ENCODE peak calls at places on chromosomes 3 and 15, in eight cellular contexts. I is mesendoderm, T is skeletal muscle cell, X is transverse colon, O is astrocyte of the spinal cord, J is fibroblast of the aortic adventitia, R is mesenchymal stem cell, H is WERI-Rb-1. N is an unnamed sample.

GRCh38 chr15:74451861-74452835 is 8.8 kb downstream of the UBL7 start:
- DNase-seq in I (peak; percentile 53), T (no peak), X (no peak), O (no peak), J (no peak), R (no peak), H (no peak), N (no peak)

GRCh38 chr15:84859143-84859542 is 25.3 kb upstream of the SLC28A1 start:
- DNase-seq in I (no peak), T (no peak), X (peak; percentile 31), O (no peak), J (no peak), R (no peak), H (no peak), N (no peak)

GRCh38 chr15:88792342-88793282 is 10.6 kb upstream of the ACAN start:
- DNase-seq in I (peak; percentile 54), T (no peak), X (no peak), O (no peak), J (no peak), R (no peak), H (no peak), N (no peak)

GRCh38 chr3:14412831-14413380 is 10.5 kb downstream of the SLC6A6 start:
- DNase-seq in I (peak; percentile 84), T (no peak), X (no peak), O (peak; percentile 60), J (no peak), R (peak; percentile 52), H (no peak), N (peak; percentile 35)

GRCh38 chr15:70017796-70018195 is 79.9 kb downstream of the TLE3 start:
- DNase-seq in I (no peak), T (no peak), X (no peak), O (no peak), J (no peak), R (no peak), H (no peak), N (no peak)

GRCh38 chr3:3707858-3708768 is 91.1 kb upstream of the LRRN1 start:
- DNase-seq in I (peak; percentile 94), T (no peak), X (no peak), O (no peak), J (no peak), R (no peak), H (no peak), N (no peak)

GRCh38 chr3:100641471-100642032 is 32.2 kb downstream of the ADGRG7 start:
- DNase-seq in I (no peak), T (no peak), X (no peak), O (no peak), J (no peak), R (no peak), H (no peak), N (no peak)

GRCh38 chr3:151412989-151413388 is 28.4 kb upstream of the P2RY12 start:
- DNase-seq in I (peak; percentile 53), T (no peak), X (no peak), O (no peak), J (no peak), R (no peak), H (no peak), N (no peak)

GRCh38 chr15:82140859-82141258 is 95.0 kb upstream of the MEX3B start:
- DNase-seq in I (no peak), T (no peak), X (no peak), O (no peak), J (no peak), R (no peak), H (no peak), N (no peak)

GRCh38 chr15:25784876-25785642 is 78.1 kb downstream of the ATP10A start:
- DNase-seq in I (peak; percentile 74), T (peak; percentile 66), X (no peak), O (peak; percentile 62), J (peak; percentile 70), R (peak; percentile 29), H (no peak), N (peak; percentile 33)

GRCh38 chr3:50164056-50164455 is 8.9 kb downstream of the SEMA3F start:
- DNase-seq in I (no peak), T (peak; percentile 69), X (peak; percentile 75), O (peak; percentile 91), J (peak; percentile 98), R (no peak), H (no peak), N (peak; percentile 94)

GRCh38 chr3:15221574-15222217 is 15.7 kb downstream of the CAPN7 start:
- DNase-seq in I (no peak), T (no peak), X (no peak), O (no peak), J (no peak), R (no peak), H (no peak), N (no peak)

GRCh38 chr3:69787436-69788168 is 48.3 kb downstream of the MITF start:
- DNase-seq in I (peak; percentile 57), T (peak; percentile 55), X (no peak), O (peak; percentile 88), J (peak; percentile 82), R (peak; percentile 85), H (no peak), N (peak; percentile 75)

GRCh38 chr3:53072653-53073552 is 27.0 kb upstream of the SFMBT1 start:
- DNase-seq in I (peak; percentile 91), T (peak; percentile 26), X (peak; percentile 90), O (peak; percentile 65), J (peak; percentile 71), R (peak; percentile 72), H (peak; percentile 89), N (peak; percentile 79)

GRCh38 chr15:78508272-78508671 is 895 bp downstream of the HYKK start:
- DNase-seq in I (no peak), T (no peak), X (no peak), O (no peak), J (no peak), R (no peak), H (no peak), N (no peak)

GRCh38 chr3:44175070-44175469 is 66.6 kb upstream of the TOPAZ1 start:
- DNase-seq in I (no peak), T (no peak), X (no peak), O (no peak), J (no peak), R (no peak), H (no peak), N (no peak)

GRCh38 chr3:173823911-173824460 is 426.4 kb downstream of the NLGN1 start:
- DNase-seq in I (no peak), T (no peak), X (no peak), O (peak; percentile 50), J (peak; percentile 6), R (no peak), H (no peak), N (peak; percentile 1)

GRCh38 chr15:70291295-70291694 is 193.6 kb upstream of the TLE3 start:
- DNase-seq in I (no peak), T (no peak), X (no peak), O (no peak), J (no peak), R (no peak), H (no peak), N (no peak)

GRCh38 chr3:27560484-27561056 is 76.4 kb upstream of the SLC4A7 start:
- DNase-seq in I (no peak), T (no peak), X (no peak), O (no peak), J (no peak), R (no peak), H (no peak), N (peak; percentile 34)

GRCh38 chr3:77919244-77919643 is 879.3 kb downstream of the ROBO2 start:
- DNase-seq in I (peak; percentile 8), T (no peak), X (no peak), O (no peak), J (no peak), R (peak; percentile 60), H (no peak), N (no peak)

GRCh38 chr15:77753939-77754338 is 121.2 kb upstream of the LINGO1 start:
- DNase-seq in I (no peak), T (no peak), X (no peak), O (no peak), J (no peak), R (no peak), H (no peak), N (no peak)

GRCh38 chr3:104604326-104605010 is 762.2 kb upstream of the ALCAM start:
- DNase-seq in I (peak; percentile 15), T (no peak), X (no peak), O (peak; percentile 69), J (peak; percentile 59), R (peak; percentile 33), H (no peak), N (peak; percentile 62)

GRCh38 chr3:155233213-155233612 is 60.3 kb downstream of the STRIT1 start:
- DNase-seq in I (no peak), T (peak; percentile 99), X (peak; percentile 8), O (peak; percentile 84), J (peak; percentile 85), R (peak; percentile 78), H (no peak), N (peak; percentile 85)

GRCh38 chr3:14925729-14926591 is 21.4 kb upstream of the NR2C2 start:
- DNase-seq in I (peak; percentile 83), T (peak; percentile 21), X (peak; percentile 31), O (peak; percentile 76), J (peak; percentile 80), R (peak; percentile 71), H (peak; percentile 50), N (peak; percentile 80)

GRCh38 chr3:149934524-149934923 is 36.2 kb downstream of the PFN2 start:
- DNase-seq in I (no peak), T (peak; percentile 70), X (no peak), O (peak; percentile 48), J (peak; percentile 90), R (peak; percentile 62), H (no peak), N (peak; percentile 85)

GRCh38 chr15:58585668-58586461 is 154.1 kb downstream of the LIPC start:
- DNase-seq in I (no peak), T (no peak), X (no peak), O (no peak), J (no peak), R (no peak), H (no peak), N (no peak)
- H3K4me3 ChIP-seq in I (no peak overlapping the region), T (no peak overlapping the region), X (no peak overlapping the region), O (no peak overlapping the region), J (no peak overlapping the region), R (no peak overlapping the region), H (no peak overlapping the region), N (no peak overlapping the region)

GRCh38 chr3:194314669-194315068 is 36.5 kb downstream of the CPN2 start:
- DNase-seq in I (peak; percentile 55), T (no peak), X (no peak), O (no peak), J (no peak), R (no peak), H (no peak), N (no peak)
- H3K4me3 ChIP-seq in I (no peak overlapping the region), T (peak overlapping the region; percentile 50), X (no peak overlapping the region), O (peak overlapping the region; percentile 40), J (no peak overlapping the region), R (no peak overlapping the region), H (no peak overlapping the region), N (no peak overlapping the region)

GRCh38 chr15:60399246-60399915 is 1.6 kb upstream of the ANXA2 start:
- DNase-seq in I (no peak), T (no peak), X (no peak), O (no peak), J (no peak), R (no peak), H (no peak), N (no peak)
- H3K4me3 ChIP-seq in I (no peak overlapping the region), T (peak overlapping the region; percentile 78), X (peak overlapping the region; percentile 94), O (no peak overlapping the region), J (peak overlapping the region; percentile 57), R (no peak overlapping the region), H (no peak overlapping the region), N (no peak overlapping the region)

DNA sequence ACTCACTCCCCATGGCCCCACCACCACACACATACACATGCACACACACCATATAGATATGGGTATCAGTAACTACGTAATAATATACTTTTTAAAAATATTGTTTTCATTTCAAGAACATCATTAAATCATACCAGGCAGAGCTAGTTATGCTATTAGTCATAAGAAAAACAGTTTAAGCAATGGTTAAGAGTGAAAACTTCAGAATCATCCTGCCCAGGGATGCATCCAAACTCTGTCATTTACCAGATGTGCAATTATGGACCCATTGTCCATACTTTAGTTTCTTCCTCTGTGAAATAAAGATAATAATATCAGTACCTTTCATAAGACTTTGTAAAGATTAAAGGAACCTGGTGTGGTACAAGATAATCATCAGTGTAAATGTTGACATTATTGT is 608.4 kb downstream of the RBMS3 start:
- DNase-seq in I (no peak), T (peak; percentile 15), X (no peak), O (peak; percentile 56), J (peak; percentile 44), R (no peak), H (no peak), N (no peak)
- H3K4me3 ChIP-seq in I (no peak overlapping the region), T (no peak overlapping the region), X (no peak overlapping the region), O (no peak overlapping the region), J (no peak overlapping the region), R (no peak overlapping the region), H (no peak overlapping the region), N (no peak overlapping the region)

N was measured in cardiac fibroblast.